ENCODE peak calls at places on chromosomes 11 and 22, in ten cellular contexts. T is iris pigment epithelial cell; K is HFFc6; V is stimulated activated CD8-positive, alpha-beta memory T cell treated with anti-CD3 and anti-CD28 coated beads, Interleukin-15, amount 100 ng/mL, for 4 hours; H is EL; M is kidney; L is NCI-H1417; I is HT1080; X is C1 segment of cervical spinal cord; Z is NCI-H2107. J is an unnamed sample.

GRCh38 chr11:74650498-74650897 is 58.1 kb downstream of the POLD3 start:
- DNase-seq in T (peak), K (no peak), V (no peak), H (peak), M (no peak), L (peak), I (no peak), X (no peak), Z (no peak), J (no peak)

GRCh38 chr22:47474895-47475294 is 712.4 kb downstream of the TBC1D22A start:
- DNase-seq in T (no peak), K (no peak), V (no peak), H (no peak), M (no peak), L (peak), I (no peak), X (no peak), Z (no peak), J (no peak)

GRCh38 chr22:47914481-47915097 is 1152.1 kb downstream of the TBC1D22A start:
- DNase-seq in T (no peak), K (no peak), V (no peak), H (no peak), M (no peak), L (no peak), I (peak), X (no peak), Z (no peak), J (no peak)

GRCh38 chr11:102449651-102450570 is 2.7 kb downstream of the TMEM123 start:
- DNase-seq in T (no peak), K (no peak), V (no peak), H (no peak), M (no peak), L (no peak), I (no peak), X (no peak), Z (no peak), J (no peak)

GRCh38 chr11:120793150-120793549 is 230.8 kb upstream of the TBCEL start:
- DNase-seq in T (no peak), K (no peak), V (no peak), H (no peak), M (no peak), L (no peak), I (no peak), X (no peak), Z (no peak), J (no peak)

GRCh38 chr11:3021125-3021524 is 29.0 kb upstream of the NAP1L4 start:
- DNase-seq in T (peak), K (peak), V (no peak), H (no peak), M (peak), L (no peak), I (no peak), X (no peak), Z (no peak), J (no peak)

GRCh38 chr11:86869966-86870570 is 69.7 kb downstream of the PRSS23 start:
- DNase-seq in T (peak), K (peak), V (no peak), H (peak), M (no peak), L (peak), I (peak), X (no peak), Z (peak), J (peak)

GRCh38 chr11:3913921-3914320 is 58.5 kb downstream of the STIM1 start:
- DNase-seq in T (no peak), K (no peak), V (no peak), H (no peak), M (no peak), L (no peak), I (no peak), X (no peak), Z (no peak), J (no peak)

GRCh38 chr11:72828081-72828567 is 13.9 kb downstream of the ATG16L2 start:
- DNase-seq in T (peak), K (no peak), V (no peak), H (peak), M (no peak), L (no peak), I (no peak), X (no peak), Z (no peak), J (peak)

GRCh38 chr22:46992121-46992731 is 229.8 kb downstream of the TBC1D22A start:
- DNase-seq in T (no peak), K (no peak), V (no peak), H (no peak), M (peak), L (no peak), I (no peak), X (no peak), Z (no peak), J (no peak)

GRCh38 chr11:74726547-74727182 is 4.6 kb downstream of the CHRDL2 start:
- DNase-seq in T (peak), K (peak), V (no peak), H (peak), M (peak), L (peak), I (peak), X (no peak), Z (peak), J (peak)

GRCh38 chr22:21446128-21446826 is 20.9 kb upstream of the TMEM191C start:
- DNase-seq in T (no peak), K (no peak), V (no peak), H (no peak), M (peak), L (no peak), I (no peak), X (no peak), Z (no peak), J (peak)

GRCh38 chr11:61917357-61918109 is at the start of gene RAB3IL1:
- DNase-seq in T (peak), K (no peak), V (no peak), H (peak), M (peak), L (no peak), I (peak), X (no peak), Z (no peak), J (peak)

GRCh38 chr11:69115586-69116560 is 39.9 kb upstream of the SMIM38 start:
- DNase-seq in T (no peak), K (no peak), V (no peak), H (no peak), M (peak), L (no peak), I (no peak), X (no peak), Z (no peak), J (peak)

GRCh38 chr11:46916669-46917108 is 1.7 kb downstream of the LRP4 start:
- DNase-seq in T (peak), K (peak), V (no peak), H (peak), M (peak), L (no peak), I (peak), X (no peak), Z (no peak), J (peak)

GRCh38 chr11:63866211-63866610 is 27.3 kb downstream of the MARK2 start:
- DNase-seq in T (peak), K (no peak), V (peak), H (peak), M (peak), L (no peak), I (no peak), X (no peak), Z (peak), J (peak)

J was measured in aorta.